ENCODE peak calls at places on chromosomes 12 and 14, in six cellular contexts. O is tibial nerve, I is lung, Y is neural progenitor cell, W is HepG2, C is tibial artery. T is an unnamed sample. For H3K4me1, the result is how much of the 10 kb centered on the place peaks cover.

GRCh38 chr12:49730568-49731101 is 10.7 kb upstream of the TMBIM6 start:
- DNase-seq in O (no peak), I (no peak), Y (no peak), W (no peak), C (no peak), T (no peak)

GRCh38 chr14:101351769-101352168 is 209.5 kb upstream of the DIO3 start:
- DNase-seq in O (no peak), I (no peak), Y (no peak), W (no peak), C (no peak), T (no peak)

GRCh38 chr12:52266514-52266913 is 7.9 kb upstream of the KRT86 start:
- DNase-seq in O (no peak), I (no peak), Y (no peak), W (no peak), C (no peak), T (no peak)

GRCh38 chr12:17691369-17691768 is 398.6 kb downstream of the RERGL start:
- DNase-seq in O (no peak), I (no peak), Y (no peak), W (no peak), C (no peak), T (no peak)

GRCh38 chr14:20568393-20568792 is 7.5 kb upstream of the RNASE9 start:
- DNase-seq in O (no peak), I (no peak), Y (no peak), W (no peak), C (no peak), T (no peak)

GRCh38 chr12:52231305-52232232 is 1.5 kb upstream of the KRT7 start:
- DNase-seq in O (no peak), I (peak), Y (no peak), W (no peak), C (no peak), T (no peak)

GRCh38 chr12:46259713-46260112 is 9.1 kb downstream of the SLC38A1 start:
- DNase-seq in O (no peak), I (no peak), Y (no peak), W (no peak), C (no peak), T (no peak)

GRCh38 chr12:121805171-121805687 is 1.4 kb downstream of the SETD1B start:
- DNase-seq in O (no peak), I (no peak), Y (peak), W (no peak), C (no peak), T (no peak)

GRCh38 chr12:24561882-24562760 is 386.8 kb downstream of the BCAT1 start:
- DNase-seq in O (peak), I (peak), Y (peak), W (no peak), C (peak), T (peak)

GRCh38 chr14:101561145-101561896 is at the start of gene DIO3:
- DNase-seq in O (peak), I (no peak), Y (peak), W (no peak), C (peak), T (no peak)

GRCh38 chr14:39029789-39030188 is 73.2 kb downstream of the SEC23A start:
- DNase-seq in O (no peak), I (no peak), Y (no peak), W (no peak), C (no peak), T (no peak)

GRCh38 chr14:88321692-88322504 is 1.2 kb downstream of the KCNK10 start:
- DNase-seq in O (no peak), I (no peak), Y (peak), W (no peak), C (no peak), T (no peak)

GRCh38 chr12:27107976-27108375 is 25.6 kb upstream of the C12orf71 start:
- DNase-seq in O (no peak), I (no peak), Y (no peak), W (no peak), C (no peak), T (no peak)

GRCh38 chr14:105944632-105945610 is 418.5 kb downstream of the TMEM121 start:
- DNase-seq in O (peak), I (peak), Y (no peak), W (peak), C (no peak), T (no peak)

GRCh38 chr14:51848120-51848519 is 12.3 kb upstream of the GNG2 start:
- DNase-seq in O (no peak), I (no peak), Y (no peak), W (no peak), C (no peak), T (no peak)

GRCh38 chr12:75135021-75135420 is 74.6 kb downstream of the KCNC2 start:
- DNase-seq in O (no peak), I (no peak), Y (no peak), W (no peak), C (no peak), T (no peak)

GRCh38 chr12:130825771-130826150 is 13.3 kb downstream of the STX2 start:
- DNase-seq in O (no peak), I (no peak), Y (no peak), W (no peak), C (no peak), T (no peak)
- H3K4me1 ChIP-seq in O (under half), I (under half), Y (under half), W (under half), C (under half), T (under half)

GRCh38 chr14:95062220-95062619 is 95.1 kb downstream of the DICER1 start:
- DNase-seq in O (no peak), I (no peak), Y (no peak), W (no peak), C (no peak), T (no peak)
- H3K27ac ChIP-seq in O (no peak), I (no peak), Y (no peak), W (no peak), C (no peak), T (no peak)

GRCh38 chr14:65073605-65074201 is 28.6 kb downstream of the MAX start:
- DNase-seq in O (no peak), I (no peak), Y (no peak), W (peak), C (no peak), T (no peak)

GRCh38 chr14:65072937-65073336 is 29.4 kb downstream of the MAX start:
- DNase-seq in O (no peak), I (no peak), Y (no peak), W (no peak), C (no peak), T (no peak)

GRCh38 chr14:65074449-65075155 is 27.7 kb downstream of the MAX start:
- DNase-seq in O (no peak), I (no peak), Y (no peak), W (no peak), C (no peak), T (no peak)

GRCh38 chr14:65077318-65077717 is 25.0 kb downstream of the MAX start:
- DNase-seq in O (no peak), I (no peak), Y (no peak), W (no peak), C (no peak), T (no peak)

GRCh38 chr14:65075628-65076325 is 26.5 kb downstream of the MAX start:
- DNase-seq in O (peak), I (no peak), Y (no peak), W (no peak), C (peak), T (no peak)
- H3K4me1 ChIP-seq in O (under half), I (under half), Y (under half), W (under half), C (under half), T (under half)

GRCh38 chr14:100305446-100306255 is 593 bp downstream of the SLC25A29 start:
- DNase-seq in O (no peak), I (no peak), Y (peak), W (no peak), C (no peak), T (no peak)

GRCh38 chr14:100306256-100306505 is at the start of gene SLC25A29:
- DNase-seq in O (no peak), I (no peak), Y (no peak), W (no peak), C (no peak), T (no peak)

GRCh38 chr14:100306506-100307214 is 416 bp upstream of the SLC25A29 start:
- DNase-seq in O (peak), I (peak), Y (peak), W (peak), C (peak), T (peak)

GRCh38 chr14:100303925-100304324 is 2.3 kb downstream of the SLC25A29 start:
- DNase-seq in O (no peak), I (no peak), Y (peak), W (no peak), C (no peak), T (no peak)

GRCh38 chr14:100304825-100305445 is 1.3 kb downstream of the SLC25A29 start:
- DNase-seq in O (peak), I (peak), Y (peak), W (no peak), C (peak), T (no peak)
- H3K27ac ChIP-seq in O (peak), I (no peak), Y (peak), W (no peak), C (peak), T (no peak)

GRCh38 chr14:23114120-23114458 is 5.0 kb downstream of the CEBPE start:
- DNase-seq in O (no peak), I (no peak), Y (no peak), W (no peak), C (no peak), T (no peak)
- H3K4me1 ChIP-seq in O (under half), I (under half), Y (under half), W (under half), C (under half), T (under half)

DNA sequence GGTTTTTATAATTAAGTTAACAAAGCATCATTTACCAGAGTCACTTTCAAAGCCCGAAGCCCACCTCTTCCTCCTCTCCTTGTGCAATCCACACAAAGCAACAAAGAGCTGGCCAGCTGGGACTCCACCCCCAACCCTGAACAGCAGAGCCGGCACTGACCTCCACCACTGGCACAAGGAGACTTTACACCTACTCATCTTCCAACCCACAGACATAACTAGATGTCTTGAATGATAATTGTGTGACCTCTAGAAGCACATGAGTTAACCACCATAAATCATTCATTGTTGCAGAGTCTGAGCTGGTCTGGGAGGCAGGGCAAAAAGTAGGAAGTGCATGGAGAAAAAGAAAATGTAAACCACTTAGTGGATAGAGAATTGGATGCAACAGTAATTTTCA is 72.2 kb downstream of the ST8SIA1 start:
- DNase-seq in O (no peak), I (no peak), Y (peak), W (no peak), C (no peak), T (no peak)
- H3K27ac ChIP-seq in O (no peak), I (no peak), Y (no peak), W (no peak), C (no peak), T (no peak)

T was measured in SJSA1.